ENCODE peak calls at places on chromosomes 3 and 15, in six cellular contexts. One of them, this sample, is unnamed.

GRCh38 chr15:74784854-74785715 is 3.2 kb downstream of the CSK start:
- ATAC-seq in A549: no peak
- ATAC-seq in HepG2: no peak
- ATAC-seq in upper lobe of left lung: no peak
- ATAC-seq in K562: no peak
- ATAC-seq in GM12878: no peak
- ATAC-seq in this sample: no peak

GRCh38 chr3:56629451-56629850 is 53.6 kb downstream of the TASOR start:
- ATAC-seq in K562: no peak
- ATAC-seq in GM12878: peak
- ATAC-seq in upper lobe of left lung: no peak
- ATAC-seq in A549: no peak
- ATAC-seq in HepG2: peak
- ATAC-seq in this sample: no peak

GRCh38 chr3:65484964-65485363 is 553.8 kb downstream of the MAGI1 start:
- ATAC-seq in K562: no peak
- ATAC-seq in upper lobe of left lung: no peak
- ATAC-seq in HepG2: no peak
- ATAC-seq in GM12878: no peak
- ATAC-seq in A549: no peak
- ATAC-seq in this sample: no peak

GRCh38 chr15:77696871-77697270 is 64.2 kb upstream of the LINGO1 start:
- ATAC-seq in A549: no peak
- ATAC-seq in GM12878: no peak
- ATAC-seq in K562: no peak
- ATAC-seq in upper lobe of left lung: no peak
- ATAC-seq in HepG2: no peak
- ATAC-seq in this sample: no peak

GRCh38 chr3:193868590-193868989 is 267.4 kb upstream of the HES1 start:
- ATAC-seq in HepG2: no peak
- ATAC-seq in A549: no peak
- ATAC-seq in GM12878: no peak
- ATAC-seq in upper lobe of left lung: no peak
- ATAC-seq in K562: no peak
- ATAC-seq in this sample: no peak

GRCh38 chr15:52369030-52369429 is 73.4 kb upstream of the MYO5C start:
- ATAC-seq in GM12878: no peak
- ATAC-seq in upper lobe of left lung: no peak
- ATAC-seq in K562: no peak
- ATAC-seq in HepG2: no peak
- ATAC-seq in A549: no peak
- ATAC-seq in this sample: no peak

GRCh38 chr3:78941587-78941986 is 826.2 kb downstream of the ROBO1 start:
- ATAC-seq in upper lobe of left lung: peak
- ATAC-seq in A549: peak
- ATAC-seq in GM12878: peak
- ATAC-seq in K562: no peak
- ATAC-seq in HepG2: no peak
- ATAC-seq in this sample: peak

GRCh38 chr3:12841970-12842328 is 584 bp upstream of the RPL32 start:
- ATAC-seq in upper lobe of left lung: no peak
- ATAC-seq in K562: peak
- ATAC-seq in GM12878: peak
- ATAC-seq in HepG2: no peak
- ATAC-seq in A549: peak
- ATAC-seq in this sample: no peak

GRCh38 chr3:64048631-64049061 is 25.4 kb upstream of the PSMD6 start:
- ATAC-seq in upper lobe of left lung: peak
- ATAC-seq in HepG2: no peak
- ATAC-seq in A549: no peak
- ATAC-seq in GM12878: no peak
- ATAC-seq in K562: no peak
- ATAC-seq in this sample: no peak

GRCh38 chr15:57772223-57772957 is 65.9 kb downstream of the POLR2M start:
- ATAC-seq in HepG2: no peak
- ATAC-seq in A549: no peak
- ATAC-seq in K562: no peak
- ATAC-seq in upper lobe of left lung: no peak
- ATAC-seq in GM12878: no peak
- ATAC-seq in this sample: no peak

GRCh38 chr3:111733154-111733553 is 125.9 kb upstream of the PHLDB2 start:
- ATAC-seq in K562: no peak
- ATAC-seq in GM12878: no peak
- ATAC-seq in upper lobe of left lung: no peak
- ATAC-seq in A549: no peak
- ATAC-seq in HepG2: peak
- ATAC-seq in this sample: no peak

GRCh38 chr3:4332111-4332510 is 28.9 kb downstream of the SETMAR start:
- ATAC-seq in GM12878: no peak
- ATAC-seq in A549: no peak
- ATAC-seq in K562: no peak
- ATAC-seq in HepG2: no peak
- ATAC-seq in upper lobe of left lung: no peak
- ATAC-seq in this sample: no peak

GRCh38 chr15:58865420-58865880 is 68.0 kb downstream of the SLTM start:
- ATAC-seq in HepG2: peak
- ATAC-seq in upper lobe of left lung: peak
- ATAC-seq in GM12878: no peak
- ATAC-seq in A549: no peak
- ATAC-seq in K562: no peak
- ATAC-seq in this sample: peak

GRCh38 chr3:143266512-143266911 is 146.9 kb downstream of the CHST2 start:
- ATAC-seq in GM12878: no peak
- ATAC-seq in A549: no peak
- ATAC-seq in HepG2: no peak
- ATAC-seq in K562: no peak
- ATAC-seq in upper lobe of left lung: peak
- ATAC-seq in this sample: peak

DNA sequence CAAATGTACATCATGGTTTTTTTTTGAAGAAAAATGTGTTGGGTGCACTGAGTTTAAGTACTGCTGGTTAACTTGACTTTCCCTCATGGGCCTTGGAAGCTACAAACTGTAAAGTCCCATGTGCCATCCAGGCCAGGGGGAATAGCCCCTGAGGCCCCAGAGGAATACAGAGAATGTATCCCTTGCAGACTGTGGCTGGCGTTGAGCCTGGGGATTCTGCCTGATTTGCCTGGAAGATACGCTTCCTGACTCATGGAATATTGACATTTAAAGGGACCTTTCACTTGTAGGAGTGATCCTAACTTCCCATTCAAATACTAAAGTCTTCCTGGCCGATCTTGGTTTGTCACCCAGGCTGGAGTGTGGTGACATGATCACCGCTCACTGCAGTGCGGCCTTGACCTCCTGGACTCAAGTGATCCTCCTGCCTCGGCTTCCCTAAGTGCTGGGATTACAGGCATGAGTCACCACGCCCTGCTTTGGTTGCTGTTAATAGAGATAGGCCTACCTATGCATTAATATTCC is 42.0 kb downstream of the ADAMTSL3 start:
- ATAC-seq in A549: no peak
- ATAC-seq in K562: no peak
- ATAC-seq in HepG2: no peak
- ATAC-seq in GM12878: no peak
- ATAC-seq in upper lobe of left lung: no peak
- ATAC-seq in this sample: no peak
- TF ChIP-seq EP300 in A549: no peak
- TF ChIP-seq EP300 in K562: no peak
- TF ChIP-seq EP300 in HepG2: no peak
- TF ChIP-seq EP300 in GM12878: no peak
- TF ChIP-seq EP300 in upper lobe of left lung: no peak
- TF ChIP-seq EP300 in this sample: no peak

DNA sequence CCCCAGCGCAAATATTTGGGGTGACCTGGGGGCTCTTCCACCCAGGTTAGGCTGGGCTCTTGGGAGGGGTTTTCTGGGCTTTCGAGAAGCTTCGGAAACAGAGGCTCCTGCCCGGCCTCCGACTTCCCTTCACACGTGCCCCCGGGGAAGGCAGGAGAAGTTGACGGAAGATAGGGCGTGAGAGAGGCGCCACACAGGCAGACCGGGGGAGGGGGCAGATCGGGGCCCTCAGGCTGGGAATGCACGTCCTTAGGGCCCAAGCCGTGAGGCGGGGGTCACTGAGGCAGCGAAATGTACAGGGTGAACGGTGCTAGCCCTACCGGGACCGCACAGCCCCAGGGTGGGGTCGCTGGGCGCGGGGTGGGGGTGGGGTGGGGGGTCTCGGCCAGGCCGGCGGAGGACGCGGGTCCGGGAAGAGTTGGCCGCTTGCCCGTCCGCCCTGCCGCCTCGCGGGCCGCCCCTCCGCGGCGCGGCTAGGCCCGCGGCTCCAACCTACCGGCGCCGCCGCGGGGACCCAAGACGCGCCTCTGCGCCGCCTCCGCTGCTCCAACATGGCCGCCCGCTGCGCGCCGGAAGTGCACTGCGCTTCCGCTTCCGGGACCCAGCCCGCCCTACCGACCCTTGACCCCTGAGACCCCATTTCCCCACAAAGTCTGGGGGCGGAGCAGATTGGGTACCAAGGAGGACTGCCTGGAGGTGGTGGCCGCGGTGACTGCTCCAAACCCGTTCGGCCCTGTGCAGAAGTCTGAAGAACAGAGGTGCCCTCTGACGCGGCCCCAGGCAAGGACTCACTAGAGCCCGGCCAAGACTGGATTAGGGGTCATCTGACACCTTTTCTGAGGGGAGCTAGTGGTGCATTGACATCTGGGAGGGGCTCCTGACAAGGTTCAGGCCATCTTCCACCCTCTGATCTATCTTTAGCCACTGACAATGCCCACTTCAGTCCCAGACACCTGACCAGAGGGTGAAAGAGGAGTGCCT is at the start of gene CCDC71:
- ATAC-seq in upper lobe of left lung: peak
- ATAC-seq in GM12878: peak
- ATAC-seq in HepG2: peak
- ATAC-seq in K562: peak
- ATAC-seq in A549: peak
- ATAC-seq in this sample: peak
- TF ChIP-seq EP300 in upper lobe of left lung: no peak
- TF ChIP-seq EP300 in GM12878: no peak
- TF ChIP-seq EP300 in HepG2: no peak
- TF ChIP-seq EP300 in K562: no peak
- TF ChIP-seq EP300 in A549: no peak
- TF ChIP-seq EP300 in this sample: no peak

DNA sequence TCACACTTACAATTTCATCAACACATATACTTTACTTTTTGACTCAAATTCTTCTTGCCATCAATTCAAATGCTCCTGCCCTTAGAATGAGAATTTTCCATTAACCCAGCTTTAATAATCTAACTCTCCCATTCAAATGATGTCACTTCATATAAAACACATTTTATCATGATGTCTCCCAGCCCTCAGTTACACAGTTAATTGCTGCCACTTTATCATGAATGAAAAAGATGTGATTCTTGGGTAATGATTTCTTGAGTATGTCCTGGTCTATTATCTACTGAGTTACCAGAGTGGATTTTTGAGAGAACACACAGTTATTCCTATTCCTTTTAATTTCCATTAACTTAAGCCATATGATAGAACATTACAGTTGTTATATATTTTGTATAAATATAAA is 7.6 kb downstream of the AGTR1 start:
- ATAC-seq in A549: no peak
- ATAC-seq in K562: no peak
- ATAC-seq in HepG2: no peak
- ATAC-seq in GM12878: no peak
- ATAC-seq in upper lobe of left lung: no peak
- ATAC-seq in this sample: no peak
- TF ChIP-seq EP300 in A549: no peak
- TF ChIP-seq EP300 in K562: no peak
- TF ChIP-seq EP300 in HepG2: no peak
- TF ChIP-seq EP300 in GM12878: no peak
- TF ChIP-seq EP300 in upper lobe of left lung: no peak
- TF ChIP-seq EP300 in this sample: no peak

GRCh38 chr3:106371605-106372292 is 502.9 kb upstream of the CBLB start:
- ATAC-seq in A549: no peak
- ATAC-seq in HepG2: no peak
- ATAC-seq in K562: no peak
- ATAC-seq in GM12878: no peak
- ATAC-seq in upper lobe of left lung: no peak
- ATAC-seq in this sample: no peak
- TF ChIP-seq EP300 in A549: no peak
- TF ChIP-seq EP300 in HepG2: no peak
- TF ChIP-seq EP300 in K562: no peak
- TF ChIP-seq EP300 in GM12878: no peak
- TF ChIP-seq EP300 in upper lobe of left lung: no peak
- TF ChIP-seq EP300 in this sample: no peak

GRCh38 chr3:71893120-71893519 is 108.2 kb upstream of the PROK2 start:
- ATAC-seq in upper lobe of left lung: no peak
- ATAC-seq in GM12878: no peak
- ATAC-seq in K562: no peak
- ATAC-seq in HepG2: no peak
- ATAC-seq in A549: no peak
- ATAC-seq in this sample: no peak
- TF ChIP-seq EP300 in upper lobe of left lung: no peak
- TF ChIP-seq EP300 in GM12878: no peak
- TF ChIP-seq EP300 in K562: no peak
- TF ChIP-seq EP300 in HepG2: no peak
- TF ChIP-seq EP300 in A549: no peak
- TF ChIP-seq EP300 in this sample: no peak

GRCh38 chr3:119322021-119322522 is 27.9 kb downstream of the ARHGAP31 start:
- ATAC-seq in A549: peak
- ATAC-seq in HepG2: peak
- ATAC-seq in GM12878: no peak
- ATAC-seq in K562: no peak
- ATAC-seq in upper lobe of left lung: no peak
- ATAC-seq in this sample: no peak

GRCh38 chr3:119324899-119325298 is 30.7 kb downstream of the ARHGAP31 start:
- ATAC-seq in A549: no peak
- ATAC-seq in GM12878: peak
- ATAC-seq in HepG2: no peak
- ATAC-seq in K562: no peak
- ATAC-seq in upper lobe of left lung: no peak
- ATAC-seq in this sample: no peak

GRCh38 chr3:119322523-119323400 is 28.6 kb downstream of the ARHGAP31 start:
- ATAC-seq in A549: peak
- ATAC-seq in upper lobe of left lung: peak
- ATAC-seq in GM12878: peak
- ATAC-seq in K562: peak
- ATAC-seq in HepG2: peak
- ATAC-seq in this sample: peak

GRCh38 chr3:119326976-119327375 is 32.8 kb downstream of the ARHGAP31 start:
- ATAC-seq in upper lobe of left lung: no peak
- ATAC-seq in K562: no peak
- ATAC-seq in GM12878: peak
- ATAC-seq in HepG2: no peak
- ATAC-seq in A549: no peak
- ATAC-seq in this sample: no peak

GRCh38 chr3:119323401-119324107 is 29.4 kb downstream of the ARHGAP31 start:
- ATAC-seq in A549: peak
- ATAC-seq in K562: peak
- ATAC-seq in GM12878: peak
- ATAC-seq in upper lobe of left lung: peak
- ATAC-seq in HepG2: peak
- ATAC-seq in this sample: no peak
- TF ChIP-seq EP300 in A549: no peak
- TF ChIP-seq EP300 in K562: no peak
- TF ChIP-seq EP300 in GM12878: no peak
- TF ChIP-seq EP300 in upper lobe of left lung: no peak
- TF ChIP-seq EP300 in HepG2: no peak
- TF ChIP-seq EP300 in this sample: no peak